ENCODE peak calls at places on chromosomes 12 and 14, in four cellular contexts. K, V, H and F are unnamed samples.

GRCh38 chr14:53710615-53711014 is 246.0 kb downstream of the BMP4 start:
- DNase-seq in V (no peak), H (no peak), K (no peak), F (no peak)

GRCh38 chr12:50960130-50960529 is 7.8 kb downstream of the HIGD1C start:
- DNase-seq in H (no peak), V (no peak), K (peak; percentile 43), F (no peak)

GRCh38 chr14:70789361-70789760 is 20.0 kb downstream of the MAP3K9 start:
- DNase-seq in V (no peak), K (peak; percentile 70), H (no peak), F (no peak)

GRCh38 chr12:6180300-6181051 is 19.7 kb upstream of the CD9 start:
- DNase-seq in H (no peak), K (peak; percentile 86), V (no peak), F (peak; percentile 76)

GRCh38 chr12:109147954-109148353 is 31.6 kb downstream of the ACACB start:
- DNase-seq in V (no peak), H (no peak), K (no peak), F (no peak)

GRCh38 chr14:91277546-91278382 is 33.3 kb upstream of the GPR68 start:
- DNase-seq in H (no peak), K (no peak), V (no peak), F (no peak)

GRCh38 chr12:56885316-56885715 is 48.9 kb downstream of the SDR9C7 start:
- DNase-seq in H (no peak), V (no peak), K (no peak), F (no peak)

GRCh38 chr14:65940056-65940735 is 527.7 kb downstream of the FUT8 start:
- DNase-seq in H (no peak), V (peak; percentile 40), K (no peak), F (peak; percentile 35)

GRCh38 chr14:79708991-79709390 is 502.3 kb downstream of the DIO2 start:
- DNase-seq in H (no peak), V (no peak), K (peak; percentile 64), F (no peak)

GRCh38 chr12:52010692-52011601 is 4.2 kb downstream of the TAMALIN start:
- DNase-seq in H (no peak), K (no peak), V (peak; percentile 85), F (peak; percentile 50)

GRCh38 chr14:50082784-50083466 is 33.4 kb downstream of the VCPKMT start:
- DNase-seq in K (peak; percentile 86), V (no peak), H (peak; percentile 92), F (no peak)

GRCh38 chr14:104388631-104389325 is 190.8 kb upstream of the C14orf180 start:
- DNase-seq in V (peak; percentile 36), H (no peak), K (no peak), F (no peak)

GRCh38 chr14:55580401-55581010 is 499 bp downstream of the KTN1 start:
- DNase-seq in V (peak; percentile 79), H (no peak), K (no peak), F (no peak)

GRCh38 chr14:68890173-68890931 is 88.8 kb downstream of the ACTN1 start:
- DNase-seq in H (no peak), K (no peak), V (no peak), F (no peak)

GRCh38 chr12:26124491-26125450 is at the start of gene BHLHE41:
- DNase-seq in H (no peak), K (peak; percentile 36), V (peak; percentile 77), F (no peak)

GRCh38 chr14:37172024-37172869 is at the start of gene SLC25A21:
- DNase-seq in K (peak; percentile 82), V (no peak), H (no peak), F (peak; percentile 85)
- TF ChIP-seq MXI1 in K (no peak), V (no peak), H (no peak), F (no peak)

GRCh38 chr14:106662947-106663346 is 1136.6 kb downstream of the TMEM121 start:
- DNase-seq in H (no peak), V (no peak), K (no peak), F (no peak)

GRCh38 chr14:106670006-106670405 is 1143.6 kb downstream of the TMEM121 start:
- DNase-seq in H (no peak), K (no peak), V (no peak), F (no peak)

GRCh38 chr14:106666341-106666740 is 1140.0 kb downstream of the TMEM121 start:
- DNase-seq in H (no peak), K (no peak), V (no peak), F (no peak)

DNA sequence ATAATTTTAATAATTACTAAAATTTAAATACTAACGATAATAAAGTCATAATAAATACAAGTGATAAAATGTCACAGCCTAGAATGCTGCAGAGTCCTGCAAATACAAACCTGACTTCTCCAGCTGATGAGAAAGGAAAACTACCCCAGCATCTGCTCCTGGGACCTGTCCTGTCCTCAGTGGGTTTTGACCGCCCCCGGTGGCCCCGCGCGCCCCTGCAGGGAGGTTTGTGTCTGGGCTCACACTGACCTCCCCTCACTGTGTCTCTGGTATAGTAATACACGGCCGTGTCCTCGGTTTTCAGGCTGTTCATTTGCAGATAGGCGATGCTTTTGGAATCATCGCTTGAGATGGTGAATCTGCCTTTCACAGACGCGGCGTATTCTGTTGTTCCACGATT is 1139.4 kb downstream of the TMEM121 start:
- DNase-seq in K (no peak), H (no peak), V (no peak), F (no peak)
- TF ChIP-seq MXI1 in K (no peak), H (no peak), V (no peak), F (no peak)

GRCh38 chr14:22537436-22538310 is 51.4 kb downstream of the DAD1 start:
- DNase-seq in V (no peak), H (no peak), K (no peak), F (no peak)

GRCh38 chr14:22535126-22535525 is 53.9 kb downstream of the DAD1 start:
- DNase-seq in V (no peak), K (no peak), H (no peak), F (no peak)

GRCh38 chr14:22535916-22536315 is 53.1 kb downstream of the DAD1 start:
- DNase-seq in V (no peak), H (no peak), K (no peak), F (no peak)

GRCh38 chr14:22538671-22539228 is 50.3 kb downstream of the DAD1 start:
- DNase-seq in K (no peak), V (no peak), H (no peak), F (no peak)

GRCh38 chr14:22536853-22537338 is 52.1 kb downstream of the DAD1 start:
- DNase-seq in V (no peak), H (peak; percentile 94), K (peak; percentile 98), F (no peak)
- TF ChIP-seq MXI1 in V (no peak), H (peak; percentile 62), K (peak; percentile 93), F (no peak)

DNA sequence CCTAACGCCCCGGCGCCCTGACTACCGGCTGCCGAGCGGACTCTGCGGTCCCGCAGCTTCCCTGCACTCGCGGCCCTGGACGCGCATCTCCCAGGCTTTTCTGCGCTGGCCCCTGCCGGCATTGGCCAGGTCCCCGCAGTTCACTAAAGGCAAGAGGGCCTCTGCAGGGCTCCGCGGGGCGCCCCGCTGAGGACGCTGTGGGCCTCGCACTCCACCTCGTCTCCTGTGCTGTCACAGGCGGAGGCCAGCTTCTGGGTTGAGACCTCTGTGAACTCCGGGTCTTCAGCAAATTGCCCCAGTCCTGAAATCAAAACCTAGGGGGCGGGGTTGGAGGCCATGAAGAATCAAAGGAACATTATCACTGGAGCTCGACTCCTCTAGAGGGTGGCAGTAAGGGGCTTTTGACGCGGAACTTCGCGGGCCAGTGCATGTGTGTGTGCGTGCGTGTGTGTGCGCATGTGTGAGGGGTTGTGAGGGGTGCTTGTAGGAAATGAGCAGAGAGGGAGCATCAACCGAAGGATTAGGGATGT is 68.5 kb upstream of the CAPRIN2 start:
- DNase-seq in V (no peak), H (no peak), K (no peak), F (no peak)
- TF ChIP-seq MXI1 in V (no peak), H (no peak), K (no peak), F (no peak)

DNA sequence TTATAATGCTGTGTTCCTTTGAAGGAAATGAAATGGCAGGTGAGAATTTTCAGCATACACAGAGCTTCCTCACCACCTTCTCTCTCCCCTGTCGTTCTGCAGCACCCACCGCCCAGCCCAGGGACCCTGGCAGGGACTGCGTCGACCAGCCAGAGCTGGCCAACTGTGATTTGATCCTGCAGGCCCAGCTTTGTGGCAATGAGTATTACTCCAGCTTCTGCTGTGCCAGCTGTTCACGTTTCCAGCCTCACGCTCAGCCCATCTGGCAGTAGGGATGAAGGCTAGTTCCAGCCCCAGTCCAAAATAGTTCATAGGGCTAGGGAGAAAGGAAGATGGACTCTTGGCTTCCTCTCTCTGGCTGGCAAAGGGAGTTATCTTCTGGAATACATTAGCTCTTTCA is 35.1 kb downstream of the PAPLN start:
- DNase-seq in H (no peak), K (no peak), V (no peak), F (no peak)
- TF ChIP-seq MXI1 in H (no peak), K (no peak), V (no peak), F (no peak)

GRCh38 chr14:83071888-83072501 is 1538.3 kb upstream of the SEL1L start:
- DNase-seq in V (no peak), K (peak; percentile 19), H (peak; percentile 11), F (peak; percentile 18)
- TF ChIP-seq MXI1 in V (no peak), K (no peak), H (no peak), F (no peak)

GRCh38 chr12:29710104-29710503 is 73.6 kb downstream of the TMTC1 start:
- DNase-seq in K (no peak), H (no peak), V (peak; percentile 51), F (no peak)
- TF ChIP-seq MXI1 in K (no peak), H (no peak), V (peak; percentile 43), F (no peak)